ENCODE peak calls at places on chromosomes 6 and 20, in four cellular contexts. Z is SK-N-SH, I is GM12891, O is GM12878. X is an unnamed sample.

GRCh38 chr6:154731296-154732218 is 1.7 kb upstream of the SCAF8 start:
- DNase-seq in Z (peak; percentile 21), I (no peak), O (no peak), X (no peak)

GRCh38 chr6:37569999-37570776 is 70.5 kb upstream of the CCDC167 start:
- DNase-seq in Z (no peak), I (no peak), O (no peak), X (no peak)

GRCh38 chr6:168637853-168638252 is 196.9 kb downstream of the SMOC2 start:
- DNase-seq in Z (no peak), I (no peak), O (no peak), X (no peak)

GRCh38 chr6:84648444-84648843 is 116.0 kb downstream of the TBX18 start:
- DNase-seq in Z (no peak), I (no peak), O (no peak), X (no peak)

GRCh38 chr6:71204741-71205140 is 83.9 kb upstream of the OGFRL1 start:
- DNase-seq in Z (no peak), I (no peak), O (no peak), X (no peak)

GRCh38 chr6:168016756-168017525 is 19.5 kb downstream of the KIF25 start:
- DNase-seq in Z (no peak), I (no peak), O (no peak), X (no peak)

GRCh38 chr6:393391-394221 is 2.1 kb downstream of the IRF4 start:
- DNase-seq in Z (no peak), I (no peak), O (no peak), X (no peak)

GRCh38 chr6:150573041-150573681 is 26.5 kb upstream of the PLEKHG1 start:
- DNase-seq in Z (no peak), I (no peak), O (no peak), X (no peak)

GRCh38 chr6:53894086-53894485 is 99.3 kb downstream of the LRRC1 start:
- DNase-seq in Z (no peak), I (no peak), O (no peak), X (no peak)

GRCh38 chr6:75526502-75527127 is 33.0 kb upstream of the FILIP1 start:
- DNase-seq in Z (peak; percentile 30), I (no peak), O (peak; percentile 40), X (no peak)

GRCh38 chr6:81682238-81682795 is 70.2 kb downstream of the TENT5A start:
- DNase-seq in Z (no peak), I (no peak), O (no peak), X (no peak)

GRCh38 chr20:41616228-41616627 is 1.9 kb downstream of the CHD6 start:
- DNase-seq in Z (no peak), I (no peak), O (no peak), X (no peak)

GRCh38 chr20:3710703-3711417 is 1.5 kb downstream of the SIGLEC1 start:
- DNase-seq in Z (peak; percentile 93), I (peak; percentile 84), O (no peak), X (peak; percentile 88)
- TF ChIP-seq POLR2AphosphoS5 in Z (no peak), I (no peak), O (no peak), X (no peak)

DNA sequence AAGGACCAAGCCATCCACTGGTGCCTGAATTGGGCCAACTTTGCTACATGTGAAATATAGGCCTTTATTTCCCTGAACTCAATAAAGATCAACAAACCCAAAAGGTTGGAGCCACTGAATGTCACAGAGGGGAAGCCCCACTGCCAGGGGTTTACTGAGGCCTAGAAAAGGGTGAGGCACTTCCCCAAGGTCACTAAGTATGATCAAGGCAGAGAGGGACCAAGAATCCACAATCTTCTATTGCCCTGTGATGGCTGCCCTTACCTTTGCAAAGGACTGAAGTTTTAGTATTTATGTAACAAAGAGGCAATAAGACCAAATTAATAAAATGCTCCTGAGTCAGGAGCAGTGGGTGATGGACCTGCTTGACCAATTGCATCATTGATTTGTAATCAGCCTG is 18.0 kb downstream of the TREM1 start:
- DNase-seq in Z (no peak), I (no peak), O (no peak), X (no peak)
- TF ChIP-seq TAF1 in Z (no peak), I (no peak), O (no peak), X (no peak)

DNA sequence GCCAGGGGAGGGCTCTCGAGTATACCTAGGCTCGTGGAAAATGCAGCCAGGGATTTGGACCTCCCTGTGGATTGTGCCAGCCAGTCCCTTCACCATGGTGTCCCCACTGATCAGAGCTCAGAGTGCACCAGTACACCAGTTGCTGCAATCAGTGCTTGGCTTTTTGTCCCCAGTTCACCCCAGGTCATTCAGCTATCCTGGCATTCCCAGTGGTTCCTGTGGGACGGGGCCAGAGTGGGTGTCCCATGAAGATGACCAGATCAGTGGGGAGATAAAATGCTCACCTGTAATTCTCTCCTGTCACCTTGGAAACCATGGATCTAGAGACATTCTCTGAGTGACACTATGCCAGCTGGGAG is 23.8 kb downstream of the MAS1 start:
- DNase-seq in Z (no peak), I (no peak), O (no peak), X (no peak)
- TF ChIP-seq POLR2AphosphoS5 in Z (no peak), I (no peak), O (no peak), X (no peak)

GRCh38 chr20:49964964-49965780 is 17.6 kb upstream of the SNAI1 start:
- DNase-seq in Z (peak; percentile 78), I (no peak), O (no peak), X (no peak)
- TF ChIP-seq TAF1 in Z (no peak), I (no peak), O (no peak), X (no peak)

DNA sequence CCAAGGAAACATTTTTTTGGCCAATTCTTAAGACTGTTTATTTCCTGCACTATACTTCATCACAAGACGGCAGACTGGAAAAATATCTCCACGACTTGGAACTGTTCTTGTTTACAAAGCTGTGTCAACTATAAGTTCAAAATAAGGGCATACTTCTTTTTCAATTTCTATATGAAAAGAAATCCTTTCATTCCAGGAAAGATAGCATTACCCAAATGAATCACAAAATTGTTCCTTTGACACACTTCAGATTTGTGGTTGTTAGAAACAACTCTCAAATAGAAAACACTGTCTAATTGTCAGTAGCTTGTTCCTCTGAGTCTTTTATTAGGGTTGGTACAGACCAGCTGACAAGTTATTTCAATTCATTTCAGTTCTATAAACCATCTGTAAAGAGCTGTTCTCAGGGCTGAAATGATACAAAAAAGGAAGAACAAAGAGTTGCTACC is 212.9 kb upstream of the PRDM1 start:
- DNase-seq in Z (no peak), I (no peak), O (no peak), X (no peak)
- TF ChIP-seq POLR2AphosphoS5 in Z (no peak), I (no peak), O (no peak), X (no peak)